ENCODE peak calls at places on chromosomes 13 and 19, in five cellular contexts. L is tibial nerve, C is HCT116, G is thyroid gland, S is H1. D is an unnamed sample.

GRCh38 chr13:61410669-61411297 is 4.9 kb downstream of the PCDH20 start:
- DNase-seq in S (no peak), L (no peak), G (no peak), C (peak; percentile 2), D (peak; percentile 5)

GRCh38 chr13:23447927-23448326 is 14.4 kb upstream of the SACS start:
- DNase-seq in S (no peak), L (no peak), C (no peak), G (no peak), D (no peak)

GRCh38 chr19:50975766-50976165 is 6.4 kb upstream of the KLK6 start:
- DNase-seq in L (no peak), C (peak; percentile 94), G (peak; percentile 82), S (no peak), D (no peak)

GRCh38 chr19:40274585-40275544 is 10.3 kb downstream of the AKT2 start:
- DNase-seq in C (no peak), L (no peak), G (peak; percentile 53), S (no peak), D (peak; percentile 40)

GRCh38 chr13:111255228-111255790 is 65.1 kb upstream of the TEX29 start:
- DNase-seq in G (no peak), C (no peak), S (peak; percentile 33), L (no peak), D (no peak)

GRCh38 chr13:20772401-20773131 is 1.2 kb downstream of the EEF1AKMT1 start:
- DNase-seq in C (no peak), G (no peak), S (no peak), L (no peak), D (peak; percentile 44)

GRCh38 chr13:45695198-45695730 is 6.9 kb upstream of the CBY2 start:
- DNase-seq in S (no peak), L (no peak), C (no peak), G (no peak), D (no peak)

GRCh38 chr13:112456138-112457056 is 80.2 kb downstream of the SPACA7 start:
- DNase-seq in C (no peak), S (peak; percentile 30), G (no peak), L (no peak), D (no peak)

GRCh38 chr13:27825153-27825552 is 32.9 kb downstream of the GSX1 start:
- DNase-seq in S (no peak), C (no peak), L (no peak), G (no peak), D (no peak)

GRCh38 chr13:51153527-51153926 is 42.5 kb upstream of the C13orf42 start:
- DNase-seq in G (no peak), S (peak; percentile 40), C (no peak), L (no peak), D (no peak)

GRCh38 chr13:62706035-62706434 is 1290.4 kb upstream of the PCDH20 start:
- DNase-seq in L (no peak), S (no peak), G (no peak), C (peak; percentile 51), D (no peak)

GRCh38 chr13:41917641-41918040 is 43.3 kb downstream of the VWA8 start:
- DNase-seq in S (no peak), C (no peak), L (no peak), G (no peak), D (peak; percentile 30)

GRCh38 chr13:95512957-95513356 is 39.6 kb upstream of the CLDN10 start:
- DNase-seq in G (no peak), C (no peak), L (no peak), S (no peak), D (no peak)

GRCh38 chr19:49118565-49119410 is at the start of gene C19orf73:
- DNase-seq in G (peak; percentile 94), S (peak; percentile 94), C (peak; percentile 84), L (peak; percentile 88), D (peak; percentile 96)

GRCh38 chr13:114212096-114212495 is 22.6 kb upstream of the CDC16 start:
- DNase-seq in L (no peak), C (no peak), G (no peak), S (no peak), D (no peak)

GRCh38 chr13:79886601-79887000 is 405.6 kb downstream of the NDFIP2 start:
- DNase-seq in G (no peak), S (no peak), L (no peak), C (no peak), D (no peak)

GRCh38 chr19:45769821-45770191 is 754 bp upstream of the SIX5 start:
- DNase-seq in G (peak; percentile 62), L (no peak), S (peak; percentile 77), C (no peak), D (peak; percentile 84)

GRCh38 chr13:110640591-110641029 is 25.3 kb downstream of the NAXD start:
- DNase-seq in G (peak; percentile 23), C (no peak), S (no peak), L (no peak), D (no peak)

GRCh38 chr19:41887711-41888382 is 4.9 kb downstream of the ARHGEF1 start:
- DNase-seq in G (peak; percentile 30), C (peak; percentile 93), S (peak; percentile 74), L (no peak), D (no peak)

GRCh38 chr13:82698383-82698782 is 1183.9 kb downstream of the SLITRK1 start:
- DNase-seq in C (no peak), S (no peak), G (no peak), L (no peak), D (no peak)

DNA sequence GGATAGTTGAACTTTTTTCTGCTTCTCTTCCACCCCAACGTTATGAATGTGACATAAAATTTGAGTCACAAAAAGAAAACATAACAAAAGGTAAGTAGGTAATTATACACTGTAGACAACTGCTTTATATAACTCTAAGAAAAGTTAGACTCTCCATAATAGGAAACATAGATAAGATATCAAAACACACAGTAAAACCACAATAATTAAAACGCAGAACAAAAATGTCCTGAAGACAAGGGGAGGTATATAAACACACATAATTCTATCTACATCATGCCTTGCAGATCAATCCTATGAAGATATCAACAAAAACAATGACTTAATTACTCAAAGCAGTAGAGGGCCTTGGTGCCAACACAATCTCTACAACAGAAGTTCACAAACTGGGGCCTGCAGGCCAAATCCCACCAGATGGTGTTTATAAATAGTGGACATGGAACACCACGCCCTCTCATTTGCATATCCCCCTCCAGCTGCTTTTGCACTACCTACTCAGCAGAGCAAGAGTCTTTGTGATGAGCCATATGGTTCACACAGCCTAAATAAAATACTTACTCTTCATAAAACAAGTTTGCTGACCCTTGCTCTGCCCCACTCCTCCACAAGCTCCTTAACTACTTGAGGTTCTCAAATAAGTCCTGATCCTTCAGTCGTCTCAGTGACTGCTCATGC is 254.7 kb downstream of the KLF12 start:
- DNase-seq in L (no peak), S (no peak), G (no peak), C (no peak), D (no peak)
- TF ChIP-seq POLR2A in L (no peak), S (no peak), G (no peak), C (no peak), D (no peak)

GRCh38 chr19:35869327-35870123 is 1.2 kb downstream of the APLP1 start:
- DNase-seq in S (peak; percentile 94), C (peak; percentile 89), L (no peak), G (peak; percentile 52), D (peak; percentile 87)
- TF ChIP-seq POLR2A in S (no peak), C (peak; percentile 17), L (no peak), G (no peak), D (no peak)

GRCh38 chr19:5792224-5792623 is 1.3 kb upstream of the DUS3L start:
- DNase-seq in C (no peak), G (no peak), S (no peak), L (no peak), D (no peak)

GRCh38 chr19:5789201-5789795 is 1.7 kb downstream of the DUS3L start:
- DNase-seq in L (no peak), S (no peak), C (no peak), G (no peak), D (no peak)

GRCh38 chr19:5793188-5793587 is 2.2 kb upstream of the DUS3L start:
- DNase-seq in L (no peak), G (no peak), S (no peak), C (no peak), D (no peak)

GRCh38 chr19:5789886-5790572 is 934 bp downstream of the DUS3L start:
- DNase-seq in S (no peak), C (no peak), G (no peak), L (no peak), D (no peak)

DNA sequence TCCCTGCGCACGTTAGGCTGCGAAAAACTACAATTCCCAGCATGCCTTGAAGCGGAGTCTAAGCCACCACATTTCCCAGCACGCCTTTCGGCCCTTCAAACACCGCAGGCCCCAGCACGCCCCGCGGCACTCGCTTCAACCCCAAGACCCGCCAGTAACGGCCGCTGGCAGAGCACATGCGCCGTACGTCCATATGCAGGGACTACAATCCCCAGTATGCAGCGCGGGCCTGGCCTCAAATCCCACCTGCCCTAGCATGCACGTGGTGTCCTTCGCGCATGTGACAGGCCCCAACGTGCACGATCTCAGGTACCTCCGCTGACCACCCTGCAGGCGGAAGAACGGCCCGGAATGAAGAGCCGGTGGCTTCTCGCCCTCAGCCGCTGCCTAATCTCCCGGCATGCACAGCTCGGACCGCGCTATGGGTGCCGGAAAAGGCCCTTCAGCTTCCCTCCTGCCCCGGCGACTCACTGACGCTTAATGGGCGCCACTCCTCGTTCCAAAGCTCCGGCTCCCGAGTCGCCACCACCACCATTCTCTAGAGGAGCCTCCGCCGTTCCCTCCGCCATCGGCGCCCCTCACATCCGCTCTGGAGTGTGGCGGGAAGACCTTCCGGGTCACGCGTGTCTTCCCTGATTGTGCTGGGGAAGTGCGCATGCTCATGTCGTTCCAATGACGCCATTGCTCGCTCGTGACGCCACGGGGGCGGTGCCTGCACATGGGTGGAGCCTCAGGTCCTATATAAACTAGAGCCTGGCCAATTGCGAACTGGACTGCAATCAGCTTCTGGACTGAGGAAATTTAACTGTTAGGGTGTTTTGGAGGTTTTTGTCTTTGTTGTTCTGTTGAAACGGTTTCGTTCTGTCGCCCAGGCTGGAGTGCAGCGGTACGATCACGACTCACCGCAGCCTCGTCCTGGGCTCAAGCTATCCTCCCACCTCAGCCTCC is at the start of gene DUS3L:
- DNase-seq in L (peak; percentile 92), G (peak; percentile 96), S (peak; percentile 95), C (peak; percentile 97), D (peak; percentile 99)
- TF ChIP-seq POLR2A in L (peak; percentile 62), G (no peak), S (peak; percentile 87), C (peak; percentile 97), D (peak; percentile 93)

GRCh38 chr19:18279516-18280246 is 1.7 kb downstream of the JUND start:
- DNase-seq in G (peak; percentile 94), L (peak; percentile 87), S (peak; percentile 93), C (peak; percentile 83), D (peak; percentile 97)
- TF ChIP-seq POLR2A in G (no peak), L (peak; percentile 97), S (peak; percentile 29), C (peak; percentile 90), D (peak; percentile 22)

GRCh38 chr19:43534811-43535761 is 2.1 kb downstream of the ZNF575 start:
- DNase-seq in G (peak; percentile 75), L (peak; percentile 36), C (no peak), S (peak; percentile 89), D (peak; percentile 56)
- TF ChIP-seq POLR2A in G (no peak), L (no peak), C (no peak), S (no peak), D (no peak)

GRCh38 chr19:52189745-52190678 is at the start of gene PPP2R1A:
- DNase-seq in G (peak; percentile 100), S (peak; percentile 98), C (peak; percentile 100), L (peak; percentile 99), D (peak; percentile 100)

GRCh38 chr19:52190679-52191293 is 934 bp downstream of the PPP2R1A start:
- DNase-seq in C (no peak), G (peak; percentile 51), L (no peak), S (peak; percentile 45), D (no peak)

GRCh38 chr19:52187407-52187806 is 2.4 kb upstream of the PPP2R1A start:
- DNase-seq in L (no peak), C (no peak), G (no peak), S (no peak), D (no peak)

GRCh38 chr19:52191374-52191773 is 1.5 kb downstream of the PPP2R1A start:
- DNase-seq in C (no peak), L (no peak), S (no peak), G (no peak), D (no peak)

GRCh38 chr19:52188822-52189744 is 769 bp upstream of the PPP2R1A start:
- DNase-seq in G (peak; percentile 100), C (no peak), L (no peak), S (peak; percentile 92), D (no peak)
- TF ChIP-seq POLR2A in G (no peak), C (peak; percentile 77), L (peak; percentile 75), S (peak; percentile 49), D (no peak)